ENCODE peak calls at places on chromosome X, in four cellular contexts. Q is OCI-LY7, H is fibroblast of lung, W is tibial nerve. K is an unnamed sample.

GRCh38 chrX:45150821-45151220 is 49.9 kb downstream of the DIPK2B start:
- DNase-seq in Q (no peak), H (no peak), W (no peak), K (no peak)

GRCh38 chrX:82141942-82142341 is 940.0 kb downstream of the SH3BGRL start:
- DNase-seq in Q (no peak), H (no peak), W (no peak), K (no peak)

GRCh38 chrX:154056739-154057367 is 37.2 kb upstream of the IRAK1 start:
- DNase-seq in Q (peak; percentile 7), H (no peak), W (no peak), K (no peak)

GRCh38 chrX:100316987-100317386 is 93.1 kb downstream of the PCDH19 start:
- DNase-seq in Q (no peak), H (peak; percentile 21), W (no peak), K (no peak)

GRCh38 chrX:133796282-133796681 is 189.1 kb downstream of the GPC3 start:
- DNase-seq in Q (no peak), H (no peak), W (no peak), K (no peak)

GRCh38 chrX:71671043-71671829 is 3.9 kb downstream of the LOC101059915 start:
- DNase-seq in Q (no peak), H (no peak), W (no peak), K (no peak)

GRCh38 chrX:96435636-96436035 is 249.0 kb upstream of the DIAPH2 start:
- DNase-seq in Q (no peak), H (peak; percentile 19), W (no peak), K (no peak)

GRCh38 chrX:68204639-68205038 is 228.7 kb downstream of the OPHN1 start:
- DNase-seq in Q (no peak), H (no peak), W (no peak), K (no peak)

GRCh38 chrX:1242901-1243402 is 25.7 kb upstream of the CSF2RA start:
- DNase-seq in Q (no peak), H (no peak), W (no peak), K (no peak)

GRCh38 chrX:50838820-50839600 is 25.0 kb upstream of the SHROOM4 start:
- DNase-seq in Q (no peak), H (peak; percentile 82), W (no peak), K (peak; percentile 70)

GRCh38 chrX:33970028-33970932 is 161.8 kb downstream of the FAM47A start:
- DNase-seq in Q (no peak), H (no peak), W (no peak), K (no peak)

GRCh38 chrX:133440081-133440796 is 24.9 kb upstream of the GPC4 start:
- DNase-seq in Q (no peak), H (no peak), W (no peak), K (no peak)

GRCh38 chrX:1341531-1342179 is 5.1 kb downstream of the IL3RA start:
- DNase-seq in Q (no peak), H (no peak), W (no peak), K (no peak)

GRCh38 chrX:154712781-154713391 is 38.0 kb downstream of the GAB3 start:
- DNase-seq in Q (no peak), H (peak; percentile 82), W (no peak), K (peak; percentile 57)

GRCh38 chrX:130615941-130616340 is 214.2 kb downstream of the RBMX2 start:
- DNase-seq in Q (no peak), H (no peak), W (no peak), K (no peak)

GRCh38 chrX:151873096-151873495 is 39.6 kb upstream of the MAGEA4 start:
- DNase-seq in Q (no peak), H (peak; percentile 45), W (no peak), K (peak; percentile 12)

GRCh38 chrX:1361275-1361674 is 24.7 kb downstream of the IL3RA start:
- DNase-seq in Q (no peak), H (peak; percentile 35), W (no peak), K (no peak)

GRCh38 chrX:40164751-40165150 is 67.0 kb upstream of the BCOR start:
- DNase-seq in Q (no peak), H (no peak), W (no peak), K (no peak)

GRCh38 chrX:105636667-105637066 is 185.7 kb upstream of the NRK start:
- DNase-seq in Q (no peak), H (no peak), W (no peak), K (no peak)

GRCh38 chrX:154648931-154649863 is 4.2 kb downstream of the CTAG2 start:
- DNase-seq in Q (no peak), H (no peak), W (no peak), K (no peak)

GRCh38 chrX:115452256-115452655 is 108.7 kb upstream of the PLS3 start:
- DNase-seq in Q (no peak), H (peak; percentile 39), W (no peak), K (no peak)

GRCh38 chrX:44975666-44976263 is 102.8 kb downstream of the KDM6A start:
- DNase-seq in Q (peak; percentile 3), H (peak; percentile 35), W (no peak), K (no peak)

GRCh38 chrX:34778961-34779360 is 121.9 kb upstream of the TMEM47 start:
- DNase-seq in Q (no peak), H (peak; percentile 82), W (no peak), K (no peak)

GRCh38 chrX:22165732-22166457 is 106.8 kb upstream of the CBLL2 start:
- DNase-seq in Q (no peak), H (peak; percentile 63), W (no peak), K (no peak)

GRCh38 chrX:151538190-151539122 is 25.0 kb upstream of the PASD1 start:
- DNase-seq in Q (no peak), H (no peak), W (no peak), K (no peak)

GRCh38 chrX:54076903-54077302 is 32.6 kb upstream of the PHF8 start:
- DNase-seq in Q (no peak), H (peak; percentile 35), W (no peak), K (no peak)

GRCh38 chrX:150844016-150844415 is 54.5 kb downstream of the CD99L2 start:
- DNase-seq in Q (no peak), H (peak; percentile 33), W (no peak), K (no peak)

GRCh38 chrX:69137371-69137881 is 27.8 kb downstream of the PJA1 start:
- DNase-seq in Q (no peak), H (peak; percentile 78), W (no peak), K (peak; percentile 37)

GRCh38 chrX:121179972-121180371 is 132.6 kb downstream of the GLUD2 start:
- DNase-seq in Q (no peak), H (no peak), W (no peak), K (no peak)

GRCh38 chrX:111465664-111466063 is 45.8 kb upstream of the SERTM2 start:
- DNase-seq in Q (no peak), H (no peak), W (no peak), K (no peak)

GRCh38 chrX:39602226-39602625 is 495.5 kb downstream of the BCOR start:
- DNase-seq in Q (no peak), H (no peak), W (no peak), K (no peak)

GRCh38 chrX:154373340-154374306 is 811 bp downstream of the FLNA start:
- DNase-seq in Q (no peak), H (peak; percentile 76), W (peak; percentile 53), K (peak; percentile 32)

GRCh38 chrX:110803506-110803905 is 7.9 kb upstream of the CHRDL1 start:
- DNase-seq in Q (no peak), H (peak; percentile 45), W (no peak), K (no peak)

GRCh38 chrX:121579016-121579760 is 531.8 kb downstream of the GLUD2 start:
- DNase-seq in Q (peak; percentile 55), H (peak; percentile 4), W (no peak), K (peak; percentile 1)

GRCh38 chrX:25433307-25433706 is 417.5 kb upstream of the ARX start:
- DNase-seq in Q (no peak), H (no peak), W (no peak), K (no peak)

GRCh38 chrX:25432396-25432795 is 416.6 kb upstream of the ARX start:
- DNase-seq in Q (no peak), H (no peak), W (no peak), K (no peak)

GRCh38 chrX:25427873-25428555 is 412.2 kb upstream of the ARX start:
- DNase-seq in Q (no peak), H (no peak), W (no peak), K (no peak)
- TF ChIP-seq CTCF in Q (peak; percentile 20), H (no peak), W (no peak), K (no peak)

DNA sequence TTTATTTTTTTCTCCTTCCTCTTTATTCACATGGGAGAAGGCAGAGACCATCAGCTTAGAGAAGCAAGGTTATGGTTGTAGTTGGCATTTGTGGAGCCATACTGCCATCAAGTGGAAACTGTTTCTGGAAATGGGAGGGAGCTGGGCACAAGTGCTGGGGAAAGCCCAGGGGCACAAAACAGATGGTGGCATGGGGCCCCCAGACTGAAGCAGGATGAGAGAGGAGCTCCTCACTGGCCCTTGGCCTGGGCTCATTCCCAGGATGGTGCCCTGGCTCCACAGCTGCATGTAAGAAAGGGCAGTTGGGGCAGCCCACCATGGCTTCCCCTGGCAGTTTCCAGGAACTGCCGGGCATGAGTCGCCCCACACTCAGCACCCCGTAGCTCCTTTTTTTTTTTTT is 59.2 kb downstream of the NBDY start:
- DNase-seq in Q (no peak), H (no peak), W (no peak), K (no peak)
- H3K4me3 ChIP-seq in Q (no peak overlapping the region), H (no peak overlapping the region), W (peak overlapping the region; percentile 9), K (no peak overlapping the region)

DNA sequence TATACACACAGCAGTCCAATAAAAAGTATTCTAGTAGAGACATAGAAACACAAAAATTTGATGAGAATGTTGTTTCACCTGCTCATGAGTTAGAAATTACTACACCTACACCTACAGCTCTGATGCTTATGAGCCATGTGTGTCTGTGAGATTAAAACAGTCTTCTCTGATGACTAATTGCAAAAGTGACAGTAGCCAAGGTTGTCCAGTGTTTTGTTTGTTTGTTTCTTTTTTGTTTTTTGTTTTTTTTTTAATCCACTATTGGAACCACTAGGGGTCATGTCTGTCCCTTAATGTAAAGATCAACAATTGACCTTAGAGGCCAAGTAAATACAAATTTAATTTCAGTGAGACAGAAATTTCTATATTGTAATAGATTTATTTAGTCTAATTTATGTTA is 423.1 kb downstream of the TEX13C start:
- DNase-seq in Q (no peak), H (no peak), W (no peak), K (no peak)
- TF ChIP-seq CTCF in Q (no peak), H (no peak), W (no peak), K (no peak)

GRCh38 chrX:18428006-18428405 is 2.6 kb downstream of the CDKL5 start:
- DNase-seq in Q (no peak), H (no peak), W (no peak), K (no peak)
- H3K4me3 ChIP-seq in Q (no peak overlapping the region), H (no peak overlapping the region), W (no peak overlapping the region), K (no peak overlapping the region)

DNA sequence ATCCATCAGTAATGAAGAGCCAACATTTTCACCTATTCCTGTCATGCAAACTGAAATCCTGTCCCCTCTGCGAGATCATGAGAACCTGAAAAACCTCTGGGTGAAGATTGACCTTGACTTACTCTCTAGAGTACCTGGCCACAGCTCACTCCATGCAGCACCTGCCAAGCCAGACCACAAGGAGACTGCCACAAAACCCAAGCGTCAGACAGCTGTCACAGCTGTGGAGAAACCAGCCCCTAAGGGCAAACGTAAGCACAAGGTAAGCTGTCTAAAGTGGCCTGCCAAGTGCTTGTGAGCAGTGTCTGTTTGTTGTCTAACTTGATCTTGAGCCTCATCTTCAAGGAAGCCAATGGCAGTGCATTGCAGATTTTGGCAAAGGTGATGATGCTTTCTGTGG is 455.9 kb downstream of the AFF2 start:
- DNase-seq in Q (no peak), H (no peak), W (no peak), K (no peak)
- TF ChIP-seq CTCF in Q (no peak), H (no peak), W (no peak), K (no peak)

GRCh38 chrX:7219153-7219705 is 71.3 kb upstream of the PUDP start:
- DNase-seq in Q (peak; percentile 56), H (no peak), W (no peak), K (no peak)
- H3K4me3 ChIP-seq in Q (peak overlapping the region; percentile 85), H (no peak overlapping the region), W (no peak overlapping the region), K (no peak overlapping the region)